ENCODE peak calls at places on chromosomes 11 and 22, in six cellular contexts. O, W, R, K, L and Y are unnamed samples.

GRCh38 chr11:112610494-112610893 is 349.8 kb upstream of the PLET1 start:
- DNase-seq in W (no peak), L (no peak), R (no peak), O (no peak), K (peak; percentile 36), Y (no peak)

GRCh38 chr22:47437110-47437509 is 674.7 kb downstream of the TBC1D22A start:
- DNase-seq in R (no peak), K (no peak), W (no peak), O (no peak), L (no peak), Y (no peak)

GRCh38 chr11:17574141-17574798 is 27.2 kb downstream of the OTOG start:
- DNase-seq in O (no peak), K (no peak), L (no peak), W (peak; percentile 41), R (no peak), Y (no peak)

GRCh38 chr11:10899542-10899830 is 41.6 kb upstream of the ZBED5 start:
- DNase-seq in L (peak; percentile 75), R (no peak), O (no peak), W (peak; percentile 82), K (peak; percentile 99), Y (no peak)

GRCh38 chr22:44709881-44710400 is 7.9 kb downstream of the PRR5 start:
- DNase-seq in L (no peak), R (no peak), K (no peak), W (no peak), O (no peak), Y (no peak)

GRCh38 chr11:70169136-70169535 is 34.0 kb upstream of the FADD start:
- DNase-seq in W (no peak), R (no peak), O (no peak), L (no peak), K (no peak), Y (no peak)

GRCh38 chr22:20586403-20586745 is 79.0 kb downstream of the MED15 start:
- DNase-seq in R (no peak), O (no peak), L (no peak), W (no peak), K (no peak), Y (no peak)

GRCh38 chr11:6387811-6388599 is 2.3 kb upstream of the SMPD1 start:
- DNase-seq in O (peak; percentile 74), L (peak; percentile 17), K (peak; percentile 59), W (no peak), R (no peak), Y (no peak)

GRCh38 chr11:66976048-66976467 is 954 bp downstream of the C11orf86 start:
- DNase-seq in W (peak; percentile 30), L (no peak), O (no peak), R (no peak), K (no peak), Y (no peak)

GRCh38 chr11:76654310-76654851 is 16.2 kb downstream of the LRRC32 start:
- DNase-seq in R (no peak), W (peak; percentile 90), L (peak; percentile 94), O (no peak), K (no peak), Y (no peak)

GRCh38 chr11:12800032-12800671 is 125.9 kb downstream of the TEAD1 start:
- DNase-seq in O (peak; percentile 82), R (peak; percentile 74), K (peak; percentile 92), L (no peak), W (no peak), Y (no peak)

GRCh38 chr11:26632691-26633159 is 60.7 kb upstream of the MUC15 start:
- DNase-seq in O (no peak), R (no peak), L (no peak), W (no peak), K (no peak), Y (no peak)

GRCh38 chr22:35915477-35916013 is 113.1 kb downstream of the RBFOX2 start:
- DNase-seq in R (no peak), K (peak; percentile 77), O (no peak), L (no peak), W (no peak), Y (no peak)

GRCh38 chr22:47090591-47091240 is 328.3 kb downstream of the TBC1D22A start:
- DNase-seq in K (no peak), L (peak; percentile 51), R (no peak), W (peak; percentile 48), O (no peak), Y (no peak)

GRCh38 chr11:19988598-19988997 is 171.7 kb downstream of the DBX1 start:
- DNase-seq in W (peak; percentile 54), K (peak; percentile 90), R (peak; percentile 13), L (peak; percentile 73), O (no peak), Y (peak; percentile 94)

GRCh38 chr11:62048101-62048500 is 75.7 kb upstream of the INCENP start:
- DNase-seq in K (peak; percentile 64), O (no peak), W (no peak), R (no peak), L (no peak), Y (no peak)

GRCh38 chr11:446886-447285 is 3.2 kb upstream of the PTDSS2 start:
- DNase-seq in W (peak; percentile 42), L (no peak), K (peak; percentile 71), O (no peak), R (no peak), Y (no peak)

GRCh38 chr11:129723964-129724291 is 91.7 kb upstream of the TMEM45B start:
- DNase-seq in W (no peak), K (no peak), L (no peak), O (no peak), R (no peak), Y (no peak)

GRCh38 chr11:129722529-129722928 is 93.1 kb upstream of the TMEM45B start:
- DNase-seq in L (no peak), O (no peak), W (no peak), R (no peak), K (no peak), Y (no peak)

GRCh38 chr11:129726179-129726578 is 89.5 kb upstream of the TMEM45B start:
- DNase-seq in K (no peak), O (no peak), R (no peak), L (no peak), W (no peak), Y (no peak)

GRCh38 chr11:129723146-129723963 is 92.3 kb upstream of the TMEM45B start:
- DNase-seq in O (no peak), R (no peak), W (no peak), L (no peak), K (no peak), Y (no peak)

GRCh38 chr11:129724866-129725265 is 90.8 kb upstream of the TMEM45B start:
- DNase-seq in W (no peak), K (peak; percentile 76), R (no peak), L (no peak), O (no peak), Y (no peak)
- H3K4me3 ChIP-seq in W (no peak overlapping the region), K (no peak overlapping the region), R (no peak overlapping the region), L (no peak overlapping the region), O (no peak overlapping the region), Y (no peak overlapping the region)

DNA sequence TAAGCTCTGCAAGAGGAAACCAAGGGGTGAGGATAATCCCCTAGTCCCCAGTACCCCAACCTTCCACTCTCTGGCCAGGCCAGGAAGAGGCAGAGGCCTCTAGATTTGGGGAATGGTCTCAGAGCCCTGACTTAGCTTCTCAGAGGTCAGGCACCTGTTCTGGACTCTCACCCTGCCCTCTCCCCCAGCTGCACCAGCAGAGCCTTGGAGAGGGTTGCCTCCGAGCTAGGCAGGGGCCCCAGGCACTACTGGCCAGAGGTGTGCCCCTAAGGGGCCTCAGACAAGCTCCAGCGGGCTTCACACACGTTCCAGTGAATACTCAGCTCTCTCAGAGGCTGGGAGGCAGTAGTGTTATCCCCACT is 8.0 kb downstream of the FREY1 start:
- DNase-seq in L (no peak), K (no peak), W (no peak), R (no peak), O (no peak), Y (no peak)
- H3K4me3 ChIP-seq in L (peak overlapping the region; percentile 77), K (no peak overlapping the region), W (no peak overlapping the region), R (no peak overlapping the region), O (no peak overlapping the region), Y (peak overlapping the region; percentile 60)

GRCh38 chr11:104443387-104443786 is 279.4 kb upstream of the PDGFD start:
- DNase-seq in R (no peak), W (no peak), O (no peak), K (peak; percentile 35), L (no peak), Y (no peak)
- H3K4me3 ChIP-seq in R (no peak overlapping the region), W (no peak overlapping the region), O (no peak overlapping the region), K (no peak overlapping the region), L (no peak overlapping the region), Y (no peak overlapping the region)

DNA sequence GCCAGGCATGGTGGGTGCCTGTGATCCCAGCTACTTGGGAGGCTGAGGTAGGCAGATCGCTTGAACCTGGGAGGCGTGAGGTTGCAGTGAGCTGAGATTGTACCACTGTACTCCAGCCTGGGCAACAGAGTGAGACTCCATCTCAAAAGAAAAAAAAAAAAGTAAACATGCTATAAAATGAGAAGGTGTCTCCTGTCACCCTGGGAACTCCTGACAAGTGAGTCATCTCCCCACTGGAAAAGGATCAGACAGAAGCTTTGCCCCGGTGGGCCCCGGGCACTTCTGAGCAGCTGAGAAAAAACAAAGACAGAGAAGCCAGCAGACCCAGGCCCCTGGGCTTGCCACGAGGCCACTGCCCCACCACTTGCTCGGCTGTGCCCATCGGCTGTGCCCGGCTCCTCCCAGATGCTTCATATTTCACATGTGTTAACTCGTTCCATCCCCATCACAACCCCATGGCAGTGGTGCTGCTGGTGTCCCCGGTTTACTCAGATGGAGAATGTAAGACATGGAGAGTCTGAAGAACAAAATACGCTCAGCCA is 22.3 kb downstream of the TTLL1 start:
- DNase-seq in K (peak; percentile 34), O (no peak), L (no peak), W (no peak), R (peak; percentile 47), Y (peak; percentile 34)
- H3K4me3 ChIP-seq in K (no peak overlapping the region), O (no peak overlapping the region), L (no peak overlapping the region), W (no peak overlapping the region), R (no peak overlapping the region), Y (no peak overlapping the region)

DNA sequence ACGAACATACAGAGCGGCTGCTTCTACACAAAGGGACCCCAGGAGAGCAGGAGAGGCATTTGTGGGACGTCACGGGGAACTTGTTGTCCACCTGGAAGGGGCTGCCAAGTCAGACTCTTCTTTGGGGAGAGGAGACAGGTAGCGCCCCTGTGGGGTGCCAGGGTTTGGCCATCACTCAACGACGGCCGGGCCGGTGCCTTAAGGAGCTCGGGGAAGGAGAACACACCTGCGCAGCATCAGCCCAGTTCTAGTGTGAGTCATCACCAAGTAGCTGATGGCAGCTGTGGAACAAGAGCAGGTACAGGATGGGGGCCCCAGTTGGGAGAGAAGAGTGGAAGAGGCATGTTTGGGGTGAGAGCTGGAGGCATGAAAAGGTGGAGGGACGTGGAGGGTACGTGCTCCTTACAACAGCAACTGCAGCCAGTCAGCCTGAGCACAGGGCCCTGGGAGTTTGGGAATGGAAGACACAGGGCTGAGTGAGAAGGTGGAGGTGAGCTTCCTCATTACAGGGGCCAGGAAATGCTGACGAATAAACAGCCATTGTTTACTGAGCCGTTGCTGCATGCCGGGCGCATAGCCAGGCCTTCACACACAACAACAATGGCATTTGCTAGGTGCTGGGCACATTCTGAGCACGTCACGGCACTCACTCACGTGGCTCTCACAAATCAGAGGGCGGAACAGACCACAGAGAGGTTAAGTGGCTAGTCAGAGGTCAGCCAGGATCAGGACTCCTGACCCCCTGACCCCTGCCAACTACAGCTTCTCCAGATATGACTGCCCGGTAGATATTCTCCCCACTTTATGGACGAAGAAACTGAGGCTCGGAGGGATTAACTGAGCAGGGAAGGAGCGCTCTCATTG is 29.1 kb upstream of the TP53I11 start:
- DNase-seq in L (no peak), R (peak; percentile 10), K (peak; percentile 91), O (peak; percentile 22), W (no peak), Y (no peak)
- H3K4me3 ChIP-seq in L (no peak overlapping the region), R (no peak overlapping the region), K (no peak overlapping the region), O (no peak overlapping the region), W (no peak overlapping the region), Y (no peak overlapping the region)